ENCODE peak calls at places on chromosomes 16 and 17, in nine cellular contexts. One of them, this sample, is unnamed.

GRCh38 chr17:12790806-12791148 is 1.5 kb downstream of the ARHGAP44 start:
- DNase-seq in SK-N-SH: no peak
- DNase-seq in hepatocyte: no peak
- DNase-seq in GM23248: no peak
- DNase-seq in PC-3: no peak
- DNase-seq in neural progenitor cell: no peak
- DNase-seq in MM.1S: no peak
- DNase-seq in HCT116: no peak
- DNase-seq in OCI-LY7: no peak
- DNase-seq in this sample: no peak

GRCh38 chr17:17539591-17539990 is 43.4 kb upstream of the RASD1 start:
- DNase-seq in neural progenitor cell: no peak
- DNase-seq in GM23248: no peak
- DNase-seq in HCT116: no peak
- DNase-seq in OCI-LY7: no peak
- DNase-seq in MM.1S: no peak
- DNase-seq in SK-N-SH: no peak
- DNase-seq in PC-3: no peak
- DNase-seq in hepatocyte: no peak
- DNase-seq in this sample: no peak

GRCh38 chr17:18025596-18026407 is 13.2 kb downstream of the ATPAF2 start:
- DNase-seq in PC-3: peak; percentile 68
- DNase-seq in GM23248: peak; percentile 94
- DNase-seq in OCI-LY7: no peak
- DNase-seq in MM.1S: no peak
- DNase-seq in HCT116: no peak
- DNase-seq in hepatocyte: no peak
- DNase-seq in SK-N-SH: no peak
- DNase-seq in neural progenitor cell: no peak
- DNase-seq in this sample: no peak

GRCh38 chr17:72538921-72539352 is 418.1 kb downstream of the SOX9 start:
- DNase-seq in hepatocyte: no peak
- DNase-seq in neural progenitor cell: peak; percentile 71
- DNase-seq in PC-3: no peak
- DNase-seq in HCT116: no peak
- DNase-seq in MM.1S: no peak
- DNase-seq in GM23248: no peak
- DNase-seq in OCI-LY7: no peak
- DNase-seq in SK-N-SH: no peak
- DNase-seq in this sample: peak; percentile 49

GRCh38 chr16:75238132-75238852 is 13.1 kb downstream of the BCAR1 start:
- DNase-seq in OCI-LY7: no peak
- DNase-seq in GM23248: peak; percentile 98
- DNase-seq in neural progenitor cell: peak; percentile 46
- DNase-seq in hepatocyte: peak; percentile 88
- DNase-seq in PC-3: no peak
- DNase-seq in HCT116: no peak
- DNase-seq in SK-N-SH: peak; percentile 71
- DNase-seq in MM.1S: no peak
- DNase-seq in this sample: no peak

GRCh38 chr16:22967696-22968095 is 153.7 kb downstream of the HS3ST2 start:
- DNase-seq in neural progenitor cell: no peak
- DNase-seq in GM23248: no peak
- DNase-seq in PC-3: no peak
- DNase-seq in MM.1S: no peak
- DNase-seq in OCI-LY7: no peak
- DNase-seq in hepatocyte: no peak
- DNase-seq in SK-N-SH: peak; percentile 49
- DNase-seq in HCT116: no peak
- DNase-seq in this sample: no peak

GRCh38 chr16:4454618-4455017 is 19.8 kb downstream of the NMRAL1 start:
- DNase-seq in MM.1S: no peak
- DNase-seq in hepatocyte: no peak
- DNase-seq in neural progenitor cell: peak; percentile 43
- DNase-seq in GM23248: no peak
- DNase-seq in SK-N-SH: no peak
- DNase-seq in HCT116: no peak
- DNase-seq in OCI-LY7: no peak
- DNase-seq in PC-3: no peak
- DNase-seq in this sample: peak; percentile 59

GRCh38 chr17:42526031-42526444 is 10.0 kb upstream of the NAGLU start:
- DNase-seq in OCI-LY7: no peak
- DNase-seq in PC-3: no peak
- DNase-seq in HCT116: no peak
- DNase-seq in neural progenitor cell: no peak
- DNase-seq in SK-N-SH: no peak
- DNase-seq in GM23248: peak; percentile 66
- DNase-seq in MM.1S: no peak
- DNase-seq in hepatocyte: no peak
- DNase-seq in this sample: no peak

GRCh38 chr16:20348365-20349185 is 3.9 kb downstream of the UMOD start:
- DNase-seq in HCT116: no peak
- DNase-seq in neural progenitor cell: peak; percentile 24
- DNase-seq in SK-N-SH: peak; percentile 39
- DNase-seq in MM.1S: no peak
- DNase-seq in PC-3: no peak
- DNase-seq in hepatocyte: no peak
- DNase-seq in OCI-LY7: no peak
- DNase-seq in GM23248: no peak
- DNase-seq in this sample: peak; percentile 91

GRCh38 chr17:13036776-13037175 is 18.9 kb upstream of the ELAC2 start:
- DNase-seq in GM23248: peak; percentile 20
- DNase-seq in OCI-LY7: no peak
- DNase-seq in hepatocyte: no peak
- DNase-seq in MM.1S: no peak
- DNase-seq in neural progenitor cell: no peak
- DNase-seq in PC-3: no peak
- DNase-seq in HCT116: no peak
- DNase-seq in SK-N-SH: no peak
- DNase-seq in this sample: no peak

GRCh38 chr17:33945641-33946546 is 309.2 kb upstream of the CCL2 start:
- DNase-seq in MM.1S: no peak
- DNase-seq in HCT116: no peak
- DNase-seq in PC-3: no peak
- DNase-seq in SK-N-SH: no peak
- DNase-seq in neural progenitor cell: no peak
- DNase-seq in GM23248: no peak
- DNase-seq in OCI-LY7: no peak
- DNase-seq in hepatocyte: no peak
- DNase-seq in this sample: peak; percentile 29

GRCh38 chr17:82917656-82918345 is 78.0 kb upstream of the ZNF750 start:
- DNase-seq in HCT116: no peak
- DNase-seq in MM.1S: no peak
- DNase-seq in hepatocyte: no peak
- DNase-seq in PC-3: peak; percentile 17
- DNase-seq in SK-N-SH: peak; percentile 83
- DNase-seq in neural progenitor cell: peak; percentile 30
- DNase-seq in GM23248: peak; percentile 26
- DNase-seq in OCI-LY7: peak; percentile 66
- DNase-seq in this sample: peak; percentile 71

GRCh38 chr16:30787613-30788378 is 791 bp upstream of the ZNF629 start:
- DNase-seq in HCT116: no peak
- DNase-seq in PC-3: no peak
- DNase-seq in MM.1S: no peak
- DNase-seq in GM23248: peak; percentile 14
- DNase-seq in neural progenitor cell: no peak
- DNase-seq in hepatocyte: peak; percentile 12
- DNase-seq in OCI-LY7: no peak
- DNase-seq in SK-N-SH: no peak
- DNase-seq in this sample: no peak

GRCh38 chr17:74431568-74432483 is at the start of gene GPRC5C:
- DNase-seq in HCT116: peak; percentile 66
- DNase-seq in SK-N-SH: peak; percentile 84
- DNase-seq in PC-3: peak; percentile 97
- DNase-seq in neural progenitor cell: peak; percentile 83
- DNase-seq in MM.1S: no peak
- DNase-seq in hepatocyte: peak; percentile 95
- DNase-seq in OCI-LY7: no peak
- DNase-seq in GM23248: peak; percentile 50
- DNase-seq in this sample: peak; percentile 88

GRCh38 chr16:56354746-56355145 is 70.6 kb downstream of the AMFR start:
- DNase-seq in OCI-LY7: no peak
- DNase-seq in GM23248: no peak
- DNase-seq in hepatocyte: no peak
- DNase-seq in neural progenitor cell: no peak
- DNase-seq in PC-3: no peak
- DNase-seq in SK-N-SH: peak; percentile 11
- DNase-seq in MM.1S: no peak
- DNase-seq in HCT116: no peak
- DNase-seq in this sample: no peak

GRCh38 chr16:87762071-87762571 is 3.7 kb downstream of the KLHDC4 start:
- DNase-seq in PC-3: no peak
- DNase-seq in hepatocyte: no peak
- DNase-seq in OCI-LY7: peak; percentile 83
- DNase-seq in SK-N-SH: no peak
- DNase-seq in HCT116: no peak
- DNase-seq in MM.1S: no peak
- DNase-seq in GM23248: no peak
- DNase-seq in neural progenitor cell: no peak
- DNase-seq in this sample: no peak

GRCh38 chr17:19676901-19677300 is 28.4 kb downstream of the ALDH3A2 start:
- DNase-seq in HCT116: no peak
- DNase-seq in SK-N-SH: no peak
- DNase-seq in hepatocyte: no peak
- DNase-seq in PC-3: no peak
- DNase-seq in GM23248: no peak
- DNase-seq in neural progenitor cell: no peak
- DNase-seq in OCI-LY7: no peak
- DNase-seq in MM.1S: no peak
- DNase-seq in this sample: no peak

GRCh38 chr17:77326636-77327035 is 185.9 kb downstream of the SEC14L1 start:
- DNase-seq in GM23248: no peak
- DNase-seq in PC-3: no peak
- DNase-seq in OCI-LY7: no peak
- DNase-seq in SK-N-SH: no peak
- DNase-seq in MM.1S: no peak
- DNase-seq in HCT116: no peak
- DNase-seq in hepatocyte: no peak
- DNase-seq in neural progenitor cell: no peak
- DNase-seq in this sample: no peak

GRCh38 chr16:56795011-56795410 is 65.1 kb downstream of the NUP93 start:
- DNase-seq in SK-N-SH: no peak
- DNase-seq in OCI-LY7: no peak
- DNase-seq in PC-3: peak; percentile 51
- DNase-seq in GM23248: no peak
- DNase-seq in neural progenitor cell: no peak
- DNase-seq in hepatocyte: no peak
- DNase-seq in MM.1S: no peak
- DNase-seq in HCT116: no peak
- DNase-seq in this sample: no peak

GRCh38 chr16:66928702-66929388 is 3.5 kb upstream of the RRAD start:
- DNase-seq in hepatocyte: peak; percentile 55
- DNase-seq in OCI-LY7: peak; percentile 29
- DNase-seq in HCT116: no peak
- DNase-seq in MM.1S: no peak
- DNase-seq in GM23248: peak; percentile 68
- DNase-seq in neural progenitor cell: peak; percentile 58
- DNase-seq in PC-3: no peak
- DNase-seq in SK-N-SH: peak; percentile 59
- DNase-seq in this sample: peak; percentile 88

GRCh38 chr17:64494121-64494520 is 2.7 kb downstream of the POLG2 start:
- DNase-seq in HCT116: no peak
- DNase-seq in SK-N-SH: no peak
- DNase-seq in MM.1S: no peak
- DNase-seq in GM23248: no peak
- DNase-seq in hepatocyte: no peak
- DNase-seq in neural progenitor cell: no peak
- DNase-seq in PC-3: no peak
- DNase-seq in OCI-LY7: no peak
- DNase-seq in this sample: no peak
- H3K79me2 ChIP-seq in HCT116: peaks cover 61% of the 10 kb centered on the region
- H3K79me2 ChIP-seq in SK-N-SH: peaks cover 48% of the 10 kb centered on the region
- H3K79me2 ChIP-seq in MM.1S: peaks cover 27% of the 10 kb centered on the region
- H3K79me2 ChIP-seq in GM23248: peaks cover 41% of the 10 kb centered on the region
- H3K79me2 ChIP-seq in hepatocyte: peaks cover 31% of the 10 kb centered on the region
- H3K79me2 ChIP-seq in neural progenitor cell: peaks cover 38% of the 10 kb centered on the region
- H3K79me2 ChIP-seq in PC-3: peaks cover 39% of the 10 kb centered on the region
- H3K79me2 ChIP-seq in OCI-LY7: peaks cover 63% of the 10 kb centered on the region
- H3K79me2 ChIP-seq in this sample: peaks cover 38% of the 10 kb centered on the region

DNA sequence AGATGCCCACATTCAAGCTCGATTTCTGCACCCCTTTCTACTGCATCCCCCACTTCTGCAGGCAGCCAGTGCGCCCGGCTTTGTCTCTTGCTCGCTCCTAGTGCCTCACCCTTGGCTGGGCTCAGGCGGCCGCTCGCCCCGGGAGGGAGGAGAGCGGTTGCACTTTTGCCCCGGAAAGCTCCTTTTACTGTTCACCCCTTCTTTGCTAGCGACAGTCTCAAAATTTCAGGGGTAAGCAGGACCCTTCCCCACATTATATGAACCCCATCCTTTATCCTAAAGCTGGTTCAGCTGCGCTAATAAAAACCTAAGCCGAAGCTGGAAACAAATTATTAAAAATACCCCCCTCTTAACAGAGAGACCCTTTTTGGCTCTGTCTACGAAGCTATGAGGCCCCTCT is 987 bp downstream of the HOXB5 start:
- DNase-seq in neural progenitor cell: no peak
- DNase-seq in HCT116: no peak
- DNase-seq in PC-3: no peak
- DNase-seq in MM.1S: no peak
- DNase-seq in hepatocyte: no peak
- DNase-seq in SK-N-SH: no peak
- DNase-seq in OCI-LY7: no peak
- DNase-seq in GM23248: peak; percentile 60
- DNase-seq in this sample: no peak
- TF ChIP-seq EZH2phosphoT487 in neural progenitor cell: peak; percentile 90
- TF ChIP-seq EZH2phosphoT487 in HCT116: no peak
- TF ChIP-seq EZH2phosphoT487 in PC-3: no peak
- TF ChIP-seq EZH2phosphoT487 in MM.1S: no peak
- TF ChIP-seq EZH2phosphoT487 in hepatocyte: peak; percentile 26
- TF ChIP-seq EZH2phosphoT487 in SK-N-SH: no peak
- TF ChIP-seq EZH2phosphoT487 in OCI-LY7: no peak
- TF ChIP-seq EZH2phosphoT487 in GM23248: no peak
- TF ChIP-seq EZH2phosphoT487 in this sample: peak; percentile 20

GRCh38 chr16:49592507-49593422 is 219.2 kb downstream of the C16orf78 start:
- DNase-seq in SK-N-SH: peak; percentile 79
- DNase-seq in hepatocyte: peak; percentile 41
- DNase-seq in GM23248: peak; percentile 41
- DNase-seq in MM.1S: peak; percentile 21
- DNase-seq in OCI-LY7: peak; percentile 61
- DNase-seq in HCT116: peak; percentile 12
- DNase-seq in neural progenitor cell: peak; percentile 63
- DNase-seq in PC-3: peak; percentile 17
- DNase-seq in this sample: peak; percentile 85
- H3K27ac ChIP-seq in SK-N-SH: no peak overlapping the region
- H3K27ac ChIP-seq in hepatocyte: no peak overlapping the region
- H3K27ac ChIP-seq in GM23248: no peak overlapping the region
- H3K27ac ChIP-seq in MM.1S: no peak overlapping the region
- H3K27ac ChIP-seq in OCI-LY7: no peak overlapping the region
- H3K27ac ChIP-seq in HCT116: no peak overlapping the region
- H3K27ac ChIP-seq in neural progenitor cell: no peak overlapping the region
- H3K27ac ChIP-seq in PC-3: no peak overlapping the region
- H3K27ac ChIP-seq in this sample: no peak overlapping the region

DNA sequence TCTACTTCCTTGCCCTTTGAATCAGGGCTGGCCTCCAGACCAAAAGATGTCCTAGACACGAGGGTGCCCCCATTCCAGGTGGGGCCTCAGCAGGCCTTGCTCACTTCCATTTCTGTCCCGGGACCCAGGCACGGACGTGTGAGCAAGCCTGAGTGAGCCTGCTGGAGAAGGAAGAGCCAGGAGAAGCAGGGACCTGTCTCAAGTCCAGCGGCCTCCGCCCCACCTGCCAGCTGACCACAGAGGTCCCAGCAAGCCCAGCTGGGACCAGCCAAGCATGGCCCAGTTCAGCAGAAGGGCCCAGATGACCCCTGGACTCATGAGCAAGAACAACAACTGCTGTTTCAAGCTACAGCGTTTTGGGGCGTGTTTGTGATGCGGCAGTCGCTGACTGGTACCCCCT is 24.7 kb downstream of the RBFOX3 start:
- DNase-seq in HCT116: no peak
- DNase-seq in neural progenitor cell: no peak
- DNase-seq in PC-3: no peak
- DNase-seq in MM.1S: no peak
- DNase-seq in OCI-LY7: no peak
- DNase-seq in hepatocyte: no peak
- DNase-seq in GM23248: no peak
- DNase-seq in SK-N-SH: no peak
- DNase-seq in this sample: no peak
- H3K79me2 ChIP-seq in HCT116: no peaks in the 10 kb centered on the region
- H3K79me2 ChIP-seq in neural progenitor cell: no peaks in the 10 kb centered on the region
- H3K79me2 ChIP-seq in PC-3: no peaks in the 10 kb centered on the region
- H3K79me2 ChIP-seq in MM.1S: no peaks in the 10 kb centered on the region
- H3K79me2 ChIP-seq in OCI-LY7: no peaks in the 10 kb centered on the region
- H3K79me2 ChIP-seq in hepatocyte: no peaks in the 10 kb centered on the region
- H3K79me2 ChIP-seq in GM23248: no peaks in the 10 kb centered on the region
- H3K79me2 ChIP-seq in SK-N-SH: no peaks in the 10 kb centered on the region
- H3K79me2 ChIP-seq in this sample: no peaks in the 10 kb centered on the region

This sample was measured in GM23338.